ENCODE peak calls at places on chromosomes 1 and 21, in seven cellular contexts. L, M, E, J, U, S and Y are unnamed samples.

GRCh38 chr1:29811727-29812396 is 575.5 kb downstream of the PTPRU start:
- DNase-seq in M (no peak), L (no peak), U (no peak), E (no peak), J (no peak), S (no peak), Y (peak; percentile 25)

GRCh38 chr1:162398999-162399580 is 12.8 kb downstream of the SH2D1B start:
- DNase-seq in U (no peak), S (no peak), M (no peak), L (no peak), J (no peak), E (no peak), Y (no peak)

GRCh38 chr1:107555578-107555977 is 409.4 kb downstream of the VAV3 start:
- DNase-seq in S (no peak), J (no peak), L (no peak), U (no peak), E (no peak), M (no peak), Y (no peak)

GRCh38 chr1:118785246-118785645 is 202.9 kb downstream of the TBX15 start:
- DNase-seq in M (no peak), S (no peak), L (no peak), U (no peak), J (no peak), E (no peak), Y (no peak)

GRCh38 chr1:16980473-16981268 is at the start of gene MFAP2:
- DNase-seq in M (no peak), E (peak; percentile 85), J (no peak), L (peak; percentile 50), S (no peak), U (no peak), Y (no peak)

GRCh38 chr21:29289317-29289716 is 9.4 kb upstream of the BACH1 start:
- DNase-seq in L (peak; percentile 59), S (no peak), J (no peak), M (no peak), E (no peak), U (no peak), Y (no peak)

GRCh38 chr1:10626011-10626731 is 151.4 kb downstream of the PEX14 start:
- DNase-seq in M (no peak), E (no peak), S (no peak), U (no peak), L (no peak), J (no peak), Y (peak; percentile 12)

GRCh38 chr1:183652547-183653467 is at the start of gene APOBEC4:
- DNase-seq in S (no peak), U (no peak), L (peak; percentile 66), J (no peak), M (no peak), E (peak; percentile 18), Y (no peak)

GRCh38 chr1:152442765-152443164 is 28.7 kb upstream of the CRNN start:
- DNase-seq in M (peak; percentile 62), J (peak; percentile 9), L (peak; percentile 42), S (no peak), E (peak; percentile 38), U (no peak), Y (no peak)

GRCh38 chr1:28642056-28642846 is 616 bp downstream of the TAF12 start:
- DNase-seq in J (no peak), L (no peak), U (no peak), M (no peak), E (no peak), S (no peak), Y (no peak)